ENCODE peak calls at places on chromosomes 7 and 10, in six cellular contexts. P is A549, H is endothelial cell of umbilical vein, U is K562, N is HepG2, K is GM12878. Q is an unnamed sample.

GRCh38 chr7:114956702-114957101 is 34.8 kb downstream of the MDFIC start:
- DNase-seq in P (no peak), H (no peak), U (no peak), N (no peak), K (no peak), Q (no peak)

GRCh38 chr7:105794741-105795729 is 81.4 kb downstream of the ATXN7L1 start:
- DNase-seq in P (no peak), H (peak), U (no peak), N (no peak), K (no peak), Q (no peak)

GRCh38 chr10:77099136-77099535 is 538.5 kb downstream of the KCNMA1 start:
- DNase-seq in P (no peak), H (no peak), U (no peak), N (no peak), K (no peak), Q (no peak)

GRCh38 chr7:101465131-101465530 is 102.5 kb downstream of the COL26A1 start:
- DNase-seq in P (no peak), H (no peak), U (no peak), N (no peak), K (no peak), Q (no peak)

GRCh38 chr10:132304756-132305509 is 2.8 kb downstream of the STK32C start:
- DNase-seq in P (no peak), H (no peak), U (no peak), N (no peak), K (no peak), Q (no peak)

GRCh38 chr10:58414270-58415041 is 29.2 kb downstream of the TFAM start:
- DNase-seq in P (peak), H (no peak), U (no peak), N (peak), K (no peak), Q (peak)

GRCh38 chr10:21751341-21752310 is 217.6 kb downstream of the MLLT10 start:
- DNase-seq in P (no peak), H (no peak), U (no peak), N (no peak), K (no peak), Q (no peak)

GRCh38 chr10:30915141-30915540 is 116.5 kb downstream of the ZNF438 start:
- DNase-seq in P (no peak), H (no peak), U (no peak), N (no peak), K (no peak), Q (peak)

GRCh38 chr10:73076361-73077183 is 20.1 kb downstream of the P4HA1 start:
- DNase-seq in P (no peak), H (peak), U (no peak), N (no peak), K (no peak), Q (peak)

GRCh38 chr10:131724891-131725735 is 175.7 kb upstream of the PPP2R2D start:
- DNase-seq in P (no peak), H (no peak), U (no peak), N (no peak), K (no peak), Q (no peak)

GRCh38 chr10:122132331-122132755 is 138.8 kb upstream of the BTBD16 start:
- DNase-seq in P (no peak), H (no peak), U (no peak), N (no peak), K (no peak), Q (no peak)

GRCh38 chr10:79066460-79067240 is 2.1 kb upstream of the ZMIZ1 start:
- DNase-seq in P (peak), H (peak), U (peak), N (peak), K (no peak), Q (peak)

GRCh38 chr7:80635533-80635932 is 2.9 kb upstream of the CD36 start:
- DNase-seq in P (no peak), H (no peak), U (no peak), N (no peak), K (no peak), Q (no peak)

GRCh38 chr7:2938514-2939192 is 94.5 kb upstream of the GNA12 start:
- DNase-seq in P (no peak), H (no peak), U (no peak), N (no peak), K (no peak), Q (no peak)

GRCh38 chr10:79937256-79937635 is 11.7 kb downstream of the SFTPD start:
- DNase-seq in P (no peak), H (no peak), U (no peak), N (no peak), K (no peak), Q (no peak)

GRCh38 chr7:45259966-45260646 is 102.5 kb downstream of the RAMP3 start:
- DNase-seq in P (peak), H (peak), U (peak), N (peak), K (no peak), Q (peak)

GRCh38 chr10:26612151-26612915 is 85.2 kb upstream of the PDSS1 start:
- DNase-seq in P (no peak), H (no peak), U (no peak), N (no peak), K (no peak), Q (no peak)

GRCh38 chr7:70487526-70488285 is 644.2 kb upstream of the GALNT17 start:
- DNase-seq in P (no peak), H (no peak), U (no peak), N (no peak), K (no peak), Q (no peak)

GRCh38 chr10:110553905-110554304 is 13.6 kb upstream of the SMC3 start:
- DNase-seq in P (no peak), H (no peak), U (no peak), N (no peak), K (no peak), Q (no peak)

GRCh38 chr7:50335795-50336754 is 31.6 kb downstream of the IKZF1 start:
- DNase-seq in P (no peak), H (no peak), U (peak), N (no peak), K (no peak), Q (peak)

GRCh38 chr7:100222445-100223132 is 2.8 kb downstream of the PVRIG start:
- DNase-seq in P (no peak), H (no peak), U (no peak), N (no peak), K (no peak), Q (no peak)

GRCh38 chr7:127943541-127944521 is 87.4 kb downstream of the LRRC4 start:
- DNase-seq in P (no peak), H (no peak), U (no peak), N (no peak), K (no peak), Q (no peak)

GRCh38 chr7:50092579-50093411 is at the start of gene ZPBP:
- DNase-seq in P (no peak), H (peak), U (peak), N (peak), K (peak), Q (peak)

GRCh38 chr10:114631678-114632417 is 26.2 kb downstream of the ABLIM1 start:
- DNase-seq in P (peak), H (peak), U (peak), N (peak), K (no peak), Q (peak)

GRCh38 chr10:47247190-47248059 is 52.6 kb upstream of the GDF10 start:
- DNase-seq in P (no peak), H (no peak), U (no peak), N (no peak), K (no peak), Q (no peak)

GRCh38 chr7:130970696-130971095 is 236.7 kb upstream of the KLF14 start:
- DNase-seq in P (no peak), H (peak), U (no peak), N (no peak), K (no peak), Q (no peak)

GRCh38 chr7:134752006-134752760 is 27.3 kb upstream of the CALD1 start:
- DNase-seq in P (no peak), H (peak), U (no peak), N (no peak), K (no peak), Q (peak)

GRCh38 chr7:67267914-67268313 is 271.3 kb downstream of the TYW1 start:
- DNase-seq in P (no peak), H (no peak), U (no peak), N (no peak), K (no peak), Q (no peak)

GRCh38 chr10:112039823-112040222 is 143.7 kb downstream of the GPAM start:
- DNase-seq in P (no peak), H (no peak), U (no peak), N (no peak), K (no peak), Q (no peak)

GRCh38 chr10:121543545-121543944 is 54.7 kb downstream of the FGFR2 start:
- DNase-seq in P (no peak), H (no peak), U (no peak), N (no peak), K (no peak), Q (no peak)

DNA sequence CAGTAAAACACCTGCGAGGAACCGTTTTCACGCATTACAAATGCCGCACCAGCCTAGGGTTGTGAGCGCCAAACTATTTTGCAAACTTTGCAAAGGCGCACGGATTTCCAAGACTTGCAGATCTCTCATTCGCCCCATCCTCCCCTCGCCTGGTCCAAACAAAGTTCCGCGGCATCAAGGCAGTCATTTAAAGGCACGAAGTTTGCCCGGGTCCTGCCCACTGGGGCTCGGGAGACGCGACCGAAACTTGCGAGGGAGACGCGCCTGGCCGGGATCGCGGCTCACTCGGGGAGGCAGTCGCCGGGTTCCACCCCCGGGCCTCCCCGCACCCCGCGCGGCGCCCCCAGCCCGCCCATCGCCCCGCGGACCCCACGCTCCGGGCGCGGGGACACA is 599 bp downstream of the USP6NL start:
- DNase-seq in P (peak), H (no peak), U (peak), N (no peak), K (no peak), Q (peak)
- TF ChIP-seq MYC in P (no peak), H (no peak), U (no peak), N (no peak), K (no peak), Q (no peak)

GRCh38 chr7:88218836-88219605 is 817 bp downstream of the SRI start:
- DNase-seq in P (peak), H (peak), U (peak), N (no peak), K (peak), Q (peak)
- TF ChIP-seq POLR2A in P (no peak), H (no peak), U (no peak), N (no peak), K (peak), Q (peak)

GRCh38 chr10:63976538-63976937 is 455.3 kb downstream of the REEP3 start:
- DNase-seq in P (peak), H (peak), U (peak), N (peak), K (no peak), Q (peak)
- TF ChIP-seq MAX in P (peak), H (peak), U (no peak), N (peak), K (no peak), Q (peak)

DNA sequence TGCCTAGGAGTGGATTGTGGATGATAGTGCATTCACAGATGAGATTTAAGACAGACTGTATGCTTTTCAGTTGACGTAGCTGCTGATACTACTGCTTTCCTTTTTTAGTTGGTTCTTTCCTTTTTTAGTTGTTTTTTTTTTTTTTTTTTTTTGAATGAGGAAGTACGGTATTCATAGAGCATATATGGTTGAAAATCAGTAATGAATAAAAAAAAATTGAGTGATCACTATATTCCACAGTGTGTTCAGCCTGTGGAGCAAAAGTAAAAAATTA is 80.5 kb downstream of the RBM33 start:
- DNase-seq in P (no peak), H (no peak), U (no peak), N (no peak), K (no peak), Q (no peak)
- TF ChIP-seq MYC in P (no peak), H (no peak), U (no peak), N (no peak), K (no peak), Q (no peak)

Q was measured in NB4.